ENCODE peak calls at places on chromosomes 12 and 14, in nine cellular contexts. P is heart left ventricle, W is breast epithelium, G is progenitor cell of endocrine pancreas, N is MCF 10A, Q is fibroblast of lung, Z is left lung, O is mammary epithelial cell, U is WERI-Rb-1. Y is an unnamed sample.

GRCh38 chr12:63826002-63826585 is 18.4 kb upstream of the SRGAP1 start:
- DNase-seq in P (no peak), W (no peak), G (no peak), N (peak), Q (peak), Z (no peak), O (peak), U (no peak), Y (no peak)

GRCh38 chr14:92310776-92311375 is 12.1 kb upstream of the SLC24A4 start:
- DNase-seq in P (no peak), W (no peak), G (no peak), N (no peak), Q (no peak), Z (no peak), O (no peak), U (no peak), Y (no peak)

GRCh38 chr12:26935636-26936378 is 2.0 kb downstream of the INTS13 start:
- DNase-seq in P (no peak), W (no peak), G (no peak), N (peak), Q (no peak), Z (no peak), O (no peak), U (no peak), Y (no peak)

GRCh38 chr14:20682435-20683124 is 1.8 kb upstream of the RNASE4 start:
- DNase-seq in P (peak), W (peak), G (peak), N (peak), Q (peak), Z (peak), O (peak), U (no peak), Y (peak)

GRCh38 chr12:24172773-24173447 is 223.4 kb upstream of the SOX5 start:
- DNase-seq in P (no peak), W (no peak), G (no peak), N (no peak), Q (no peak), Z (no peak), O (no peak), U (no peak), Y (no peak)

GRCh38 chr14:68293404-68293803 is 473.8 kb downstream of the RAD51B start:
- DNase-seq in P (no peak), W (no peak), G (no peak), N (no peak), Q (no peak), Z (no peak), O (no peak), U (no peak), Y (no peak)

GRCh38 chr14:79578470-79578869 is 632.8 kb downstream of the DIO2 start:
- DNase-seq in P (no peak), W (no peak), G (no peak), N (no peak), Q (peak), Z (no peak), O (no peak), U (no peak), Y (no peak)

GRCh38 chr14:98345186-98345585 is 926.8 kb downstream of the BCL11B start:
- DNase-seq in P (no peak), W (no peak), G (no peak), N (no peak), Q (peak), Z (no peak), O (peak), U (no peak), Y (no peak)

GRCh38 chr12:132428872-132429121 is 61.2 kb upstream of the FBRSL1 start:
- DNase-seq in P (no peak), W (no peak), G (no peak), N (peak), Q (no peak), Z (no peak), O (peak), U (no peak), Y (no peak)

GRCh38 chr12:122811777-122812176 is 23.5 kb upstream of the HIP1R start:
- DNase-seq in P (no peak), W (no peak), G (no peak), N (no peak), Q (no peak), Z (no peak), O (no peak), U (no peak), Y (no peak)

GRCh38 chr14:78010688-78011087 is 159.5 kb upstream of the NRXN3 start:
- DNase-seq in P (no peak), W (no peak), G (no peak), N (peak), Q (peak), Z (no peak), O (peak), U (no peak), Y (no peak)

GRCh38 chr12:1318327-1319031 is 275.9 kb downstream of the FBXL14 start:
- DNase-seq in P (no peak), W (no peak), G (no peak), N (peak), Q (peak), Z (no peak), O (peak), U (no peak), Y (no peak)

GRCh38 chr12:6689000-6689882 is at the start of gene ZNF384:
- DNase-seq in P (peak), W (peak), G (peak), N (peak), Q (peak), Z (peak), O (peak), U (peak), Y (peak)

GRCh38 chr14:88864198-88864597 is 39.7 kb downstream of the TTC8 start:
- DNase-seq in P (no peak), W (no peak), G (no peak), N (no peak), Q (no peak), Z (no peak), O (no peak), U (no peak), Y (no peak)

GRCh38 chr12:130053641-130054040 is 108.6 kb upstream of the FZD10 start:
- DNase-seq in P (no peak), W (no peak), G (no peak), N (no peak), Q (no peak), Z (no peak), O (no peak), U (peak), Y (no peak)

GRCh38 chr12:120879711-120880300 is 24.4 kb downstream of the SPPL3 start:
- DNase-seq in P (no peak), W (no peak), G (no peak), N (no peak), Q (peak), Z (no peak), O (no peak), U (no peak), Y (no peak)

GRCh38 chr12:116718578-116719454 is 19.1 kb downstream of the SPRING1 start:
- DNase-seq in P (no peak), W (no peak), G (no peak), N (no peak), Q (peak), Z (no peak), O (no peak), U (no peak), Y (no peak)

GRCh38 chr14:31090872-31091764 is 64.9 kb upstream of the STRN3 start:
- DNase-seq in P (no peak), W (no peak), G (no peak), N (peak), Q (peak), Z (no peak), O (peak), U (no peak), Y (no peak)

GRCh38 chr12:93536766-93537515 is 35.5 kb upstream of the SOCS2 start:
- DNase-seq in P (no peak), W (no peak), G (no peak), N (no peak), Q (peak), Z (no peak), O (no peak), U (no peak), Y (no peak)

GRCh38 chr14:65279958-65280357 is 132.6 kb upstream of the FUT8 start:
- DNase-seq in P (no peak), W (no peak), G (no peak), N (no peak), Q (no peak), Z (peak), O (no peak), U (no peak), Y (no peak)

GRCh38 chr12:132268674-132269073 is 60.7 kb downstream of the GALNT9 start:
- DNase-seq in P (peak), W (no peak), G (no peak), N (no peak), Q (no peak), Z (peak), O (no peak), U (no peak), Y (no peak)

GRCh38 chr12:27424631-27425230 is 21.8 kb upstream of the SMCO2 start:
- DNase-seq in P (no peak), W (no peak), G (no peak), N (peak), Q (peak), Z (no peak), O (peak), U (no peak), Y (no peak)

GRCh38 chr12:34401659-34402227 is 379.4 kb downstream of the ALG10 start:
- DNase-seq in P (peak), W (peak), G (peak), N (no peak), Q (no peak), Z (peak), O (no peak), U (peak), Y (no peak)

GRCh38 chr12:45670339-45671065 is 59.0 kb upstream of the ARID2 start:
- DNase-seq in P (no peak), W (no peak), G (no peak), N (no peak), Q (no peak), Z (no peak), O (peak), U (no peak), Y (no peak)

GRCh38 chr12:80262372-80263170 is 163.2 kb downstream of the OTOGL start:
- DNase-seq in P (no peak), W (no peak), G (no peak), N (no peak), Q (peak), Z (no peak), O (no peak), U (no peak), Y (no peak)

GRCh38 chr12:19704966-19705365 is 265.7 kb downstream of the AEBP2 start:
- DNase-seq in P (no peak), W (no peak), G (no peak), N (no peak), Q (peak), Z (no peak), O (no peak), U (no peak), Y (no peak)

GRCh38 chr12:65570451-65571130 is 253.7 kb upstream of the HMGA2 start:
- DNase-seq in P (no peak), W (no peak), G (no peak), N (no peak), Q (no peak), Z (no peak), O (no peak), U (peak), Y (no peak)

GRCh38 chr12:93979189-93979588 is 169.2 kb upstream of the PLXNC1 start:
- DNase-seq in P (no peak), W (no peak), G (no peak), N (peak), Q (peak), Z (no peak), O (peak), U (no peak), Y (no peak)

GRCh38 chr14:101975231-101975630 is 10.9 kb downstream of the DYNC1H1 start:
- DNase-seq in P (no peak), W (no peak), G (no peak), N (no peak), Q (no peak), Z (no peak), O (no peak), U (no peak), Y (no peak)

GRCh38 chr12:52767427-52767826 is 9.7 kb downstream of the KRT76 start:
- DNase-seq in P (no peak), W (no peak), G (no peak), N (no peak), Q (no peak), Z (no peak), O (no peak), U (no peak), Y (no peak)

GRCh38 chr14:80300351-80300750 is 89.0 kb upstream of the DIO2 start:
- DNase-seq in P (no peak), W (no peak), G (no peak), N (no peak), Q (no peak), Z (no peak), O (no peak), U (no peak), Y (no peak)

GRCh38 chr12:76558684-76559276 is 791 bp downstream of the OSBPL8 start:
- DNase-seq in P (peak), W (peak), G (peak), N (peak), Q (peak), Z (peak), O (peak), U (peak), Y (no peak)

GRCh38 chr14:89293349-89293916 is 123.6 kb downstream of the FOXN3 start:
- DNase-seq in P (no peak), W (no peak), G (no peak), N (no peak), Q (no peak), Z (no peak), O (no peak), U (no peak), Y (no peak)

GRCh38 chr12:93502802-93503623 is 35.7 kb downstream of the MRPL42 start:
- DNase-seq in P (no peak), W (no peak), G (peak), N (peak), Q (peak), Z (no peak), O (peak), U (peak), Y (no peak)

GRCh38 chr12:52372216-52373154 is 5.2 kb upstream of the KRT85 start:
- DNase-seq in P (peak), W (peak), G (peak), N (peak), Q (peak), Z (no peak), O (peak), U (peak), Y (peak)

GRCh38 chr14:104268295-104268694 is 129.9 kb downstream of the KIF26A start:
- DNase-seq in P (no peak), W (peak), G (no peak), N (no peak), Q (no peak), Z (no peak), O (no peak), U (no peak), Y (no peak)

GRCh38 chr12:57735198-57735855 is 3.2 kb downstream of the AGAP2 start:
- DNase-seq in P (no peak), W (no peak), G (no peak), N (no peak), Q (no peak), Z (peak), O (no peak), U (no peak), Y (no peak)

GRCh38 chr14:25134184-25134583 is 84.2 kb upstream of the STXBP6 start:
- DNase-seq in P (no peak), W (no peak), G (no peak), N (no peak), Q (no peak), Z (no peak), O (no peak), U (no peak), Y (no peak)

GRCh38 chr14:95535226-95536021 is 574 bp downstream of the GLRX5 start:
- DNase-seq in P (no peak), W (no peak), G (no peak), N (no peak), Q (no peak), Z (peak), O (no peak), U (no peak), Y (no peak)

GRCh38 chr12:107670999-107671643 is 14.5 kb upstream of the PWP1 start:
- DNase-seq in P (no peak), W (no peak), G (peak), N (peak), Q (no peak), Z (no peak), O (no peak), U (peak), Y (no peak)

GRCh38 chr12:88633312-88633711 is 53.0 kb upstream of the KITLG start:
- DNase-seq in P (no peak), W (no peak), G (no peak), N (peak), Q (no peak), Z (no peak), O (no peak), U (no peak), Y (no peak)
- TF ChIP-seq CTCF in P (peak), W (no peak), G (peak), N (peak), Q (no peak), Z (peak), O (peak), U (no peak), Y (no peak)

GRCh38 chr14:54565236-54566151 is 1.4 kb upstream of the SAMD4A start:
- DNase-seq in P (peak), W (peak), G (peak), N (peak), Q (peak), Z (peak), O (peak), U (peak), Y (peak)
- TF ChIP-seq CTCF in P (no peak), W (no peak), G (peak), N (no peak), Q (peak), Z (no peak), O (no peak), U (peak), Y (no peak)

GRCh38 chr12:50764861-50765324 is 992 bp downstream of the ATF1 start:
- DNase-seq in P (no peak), W (no peak), G (peak), N (peak), Q (peak), Z (no peak), O (peak), U (no peak), Y (no peak)
- TF ChIP-seq CTCF in P (no peak), W (no peak), G (no peak), N (no peak), Q (no peak), Z (no peak), O (no peak), U (no peak), Y (no peak)

DNA sequence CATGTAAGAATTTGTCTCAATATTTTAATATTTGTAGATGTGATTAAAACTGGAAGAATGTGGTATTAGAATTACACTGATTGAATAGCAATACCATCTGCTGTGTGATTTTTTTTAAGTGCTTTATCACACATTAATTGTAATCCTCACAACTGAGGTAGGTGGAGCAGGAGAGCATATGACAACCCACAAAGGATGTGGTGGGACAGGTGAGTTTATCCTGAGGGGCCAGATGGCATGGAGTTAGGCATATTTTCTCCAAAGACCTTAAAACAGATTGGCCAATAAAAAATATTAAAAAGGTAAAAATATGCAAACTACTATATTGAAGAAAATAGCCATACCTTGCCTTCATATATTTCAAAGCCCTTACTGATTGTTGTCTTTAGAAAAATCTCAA is 7.8 kb downstream of the LRRC10 start:
- DNase-seq in P (no peak), W (no peak), G (no peak), N (no peak), Q (no peak), Z (no peak), O (no peak), U (no peak), Y (no peak)
- TF ChIP-seq CTCF in P (no peak), W (no peak), G (no peak), N (no peak), Q (no peak), Z (no peak), O (no peak), U (no peak), Y (no peak)

DNA sequence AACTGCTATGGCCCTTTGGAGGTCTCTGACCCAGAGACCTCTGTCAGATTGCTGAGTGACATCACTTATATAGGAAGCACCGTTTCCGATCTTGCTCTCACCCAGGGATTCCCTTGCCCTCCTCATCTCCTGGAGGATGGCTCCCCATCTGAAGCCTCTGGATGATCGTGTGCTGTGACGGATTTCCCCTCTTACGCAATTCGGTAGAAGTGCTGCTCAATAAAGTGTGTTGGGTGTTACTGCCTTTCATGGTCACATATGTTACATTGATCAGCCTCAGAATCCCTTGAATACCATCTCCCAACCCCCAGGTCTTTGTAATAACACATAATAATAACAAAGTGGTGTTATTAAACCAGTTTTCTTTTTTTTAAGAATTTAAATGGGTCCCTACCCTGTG is 107.3 kb upstream of the CLEC14A start:
- DNase-seq in P (no peak), W (no peak), G (no peak), N (no peak), Q (no peak), Z (no peak), O (no peak), U (no peak), Y (no peak)
- TF ChIP-seq CTCF in P (no peak), W (no peak), G (no peak), N (no peak), Q (no peak), Z (no peak), O (no peak), U (no peak), Y (no peak)

GRCh38 chr12:51216652-51217051 is 1.2 kb downstream of the POU6F1 start:
- DNase-seq in P (no peak), W (no peak), G (no peak), N (no peak), Q (no peak), Z (no peak), O (no peak), U (no peak), Y (no peak)

GRCh38 chr12:51219345-51219744 is 1.5 kb upstream of the POU6F1 start:
- DNase-seq in P (no peak), W (no peak), G (no peak), N (no peak), Q (no peak), Z (no peak), O (no peak), U (no peak), Y (no peak)

GRCh38 chr12:51218607-51219161 is 822 bp upstream of the POU6F1 start:
- DNase-seq in P (no peak), W (no peak), G (peak), N (no peak), Q (no peak), Z (no peak), O (no peak), U (peak), Y (no peak)

GRCh38 chr12:51217133-51217967 is 512 bp downstream of the POU6F1 start:
- DNase-seq in P (peak), W (peak), G (peak), N (peak), Q (peak), Z (peak), O (no peak), U (peak), Y (no peak)

DNA sequence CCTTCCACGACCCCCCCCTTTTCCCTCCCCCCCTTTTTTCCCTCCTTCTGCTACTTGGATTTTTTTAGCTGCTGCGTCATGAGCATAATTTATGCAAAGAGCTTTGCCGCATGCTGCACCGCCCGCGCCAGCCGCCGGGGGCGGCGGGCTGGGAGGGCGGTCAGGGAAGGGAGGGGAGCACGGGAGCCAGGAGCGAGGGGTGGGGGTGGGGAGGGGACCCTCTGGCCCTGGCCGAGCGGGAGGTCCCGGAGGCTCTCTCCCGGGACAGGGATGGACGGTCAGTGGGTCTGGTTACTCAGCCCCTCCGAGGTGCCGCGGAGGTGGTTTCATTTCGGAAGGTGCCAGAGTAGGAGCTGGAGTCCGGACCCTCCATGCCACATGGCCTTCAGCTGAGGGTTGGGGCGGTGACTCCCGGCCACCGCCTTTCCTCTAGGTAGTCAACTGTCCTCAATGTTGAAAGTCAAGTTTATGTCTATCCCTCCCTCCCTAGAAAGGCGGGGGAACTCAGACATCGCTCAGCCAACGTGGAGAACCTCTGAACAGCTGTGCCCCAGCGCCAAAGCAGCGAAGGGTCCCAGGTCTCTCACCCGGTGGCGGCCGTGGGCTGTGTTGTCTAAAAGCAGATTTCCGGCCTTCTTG is at the start of gene POU6F1:
- DNase-seq in P (peak), W (peak), G (peak), N (peak), Q (peak), Z (peak), O (peak), U (peak), Y (no peak)
- TF ChIP-seq CTCF in P (peak), W (no peak), G (peak), N (peak), Q (peak), Z (peak), O (peak), U (peak), Y (no peak)